ENCODE peak calls at places on chromosomes 5 and 9, in four cellular contexts. G is SK-N-SH, X is K562, N is GM12878. P is an unnamed sample.
A peak's percentile ranks its signal among the peaks of the same experiment; 100 is the strongest.

GRCh38 chr9:92438900-92439526 is 14.7 kb upstream of the OMD start:
- DNase-seq in G (peak; percentile 19), X (no peak), N (no peak), P (peak; percentile 12)

GRCh38 chr9:73565833-73566465 is 414.3 kb downstream of the ANXA1 start:
- DNase-seq in G (no peak), X (peak; percentile 30), N (no peak), P (peak; percentile 4)

GRCh38 chr5:172443441-172444109 is 10.8 kb downstream of the SH3PXD2B start:
- DNase-seq in G (peak; percentile 67), X (peak; percentile 65), N (no peak), P (no peak)

GRCh38 chr9:130128251-130128650 is 44.0 kb upstream of the NCS1 start:
- DNase-seq in G (no peak), X (no peak), N (peak; percentile 66), P (no peak)

GRCh38 chr5:55864606-55865541 is 13.7 kb downstream of the IL31RA start:
- DNase-seq in G (no peak), X (no peak), N (no peak), P (no peak)

GRCh38 chr9:96214639-96215038 is 87.3 kb downstream of the HSD17B3 start:
- DNase-seq in G (no peak), X (no peak), N (no peak), P (no peak)

GRCh38 chr9:100999914-101000540 is 28.5 kb upstream of the PLPPR1 start:
- DNase-seq in G (no peak), X (no peak), N (no peak), P (no peak)

GRCh38 chr9:101409079-101409477 is 10.4 kb downstream of the ZNF189 start:
- DNase-seq in G (no peak), X (no peak), N (no peak), P (no peak)

GRCh38 chr5:83066548-83067110 is 10.6 kb downstream of the TMEM167A start:
- DNase-seq in G (no peak), X (peak; percentile 27), N (no peak), P (no peak)

GRCh38 chr9:130924448-130924788 is 14.6 kb downstream of the FIBCD1 start:
- DNase-seq in G (no peak), X (no peak), N (no peak), P (no peak)

GRCh38 chr5:78552729-78553341 is 95.7 kb downstream of the LHFPL2 start:
- DNase-seq in G (no peak), X (no peak), N (no peak), P (no peak)

GRCh38 chr5:108911055-108911454 is 163.4 kb downstream of the FER start:
- DNase-seq in G (no peak), X (no peak), N (no peak), P (no peak)

GRCh38 chr9:136193891-136194279 is 11.0 kb downstream of the LHX3 start:
- DNase-seq in G (no peak), X (no peak), N (no peak), P (no peak)

GRCh38 chr9:114178076-114178475 is 22.7 kb downstream of the COL27A1 start:
- DNase-seq in G (no peak), X (no peak), N (no peak), P (no peak)

GRCh38 chr5:93585753-93586385 is 2.8 kb downstream of the NR2F1 start:
- DNase-seq in G (peak; percentile 62), X (no peak), N (no peak), P (no peak)

GRCh38 chr5:172958268-172959046 is 767 bp upstream of the RPL26L1 start:
- DNase-seq in G (peak; percentile 95), X (peak; percentile 80), N (no peak), P (peak; percentile 68)

GRCh38 chr9:32954642-32955041 is 46.8 kb downstream of the APTX start:
- DNase-seq in G (peak; percentile 61), X (no peak), N (no peak), P (no peak)

GRCh38 chr5:424259-425110 is 18.5 kb upstream of the EXOC3 start:
- DNase-seq in G (no peak), X (no peak), N (peak; percentile 82), P (no peak)

DNA sequence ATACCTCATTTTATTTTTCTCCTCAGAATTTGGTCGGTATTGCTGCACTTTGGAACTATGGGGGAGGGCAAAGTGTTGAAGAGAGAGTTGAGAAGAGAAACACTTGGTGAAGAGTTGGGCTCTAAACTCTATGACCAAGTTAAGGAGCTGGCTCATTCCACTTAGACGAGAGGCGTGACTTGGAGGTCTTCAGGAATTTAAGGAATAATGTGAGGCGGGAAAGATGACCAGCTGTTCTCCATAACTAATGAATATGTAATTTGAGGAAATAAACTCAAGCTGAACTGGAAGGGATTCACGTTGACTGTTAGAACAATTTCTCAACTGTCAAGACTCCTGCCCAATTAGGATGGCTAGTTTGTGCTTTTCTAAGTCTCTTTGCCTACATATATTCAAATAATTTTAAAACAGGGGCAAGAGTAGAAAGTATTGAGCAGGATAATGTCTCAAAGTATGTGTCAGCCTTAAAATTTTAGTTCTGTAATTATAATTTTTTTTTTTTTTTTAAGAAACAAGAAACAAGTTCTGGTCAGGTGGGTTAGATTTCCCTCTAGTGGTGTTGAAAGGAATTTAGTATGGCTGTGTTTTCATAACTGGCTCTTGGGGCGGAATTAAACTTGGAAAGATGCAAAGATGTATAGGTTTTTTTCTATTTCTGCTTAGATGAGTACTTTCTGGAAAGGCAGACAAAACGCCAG is 33.4 kb downstream of the TMEM252 start:
- DNase-seq in G (peak; percentile 17), X (peak; percentile 9), N (no peak), P (peak; percentile 31)
- TF ChIP-seq JUND in G (no peak), X (no peak), N (no peak), P (no peak)

GRCh38 chr9:109001275-109001676 is 12.0 kb downstream of the CTNNAL1 start:
- DNase-seq in G (no peak), X (no peak), N (no peak), P (no peak)
- TF ChIP-seq JUND in G (peak; percentile 91), X (no peak), N (no peak), P (no peak)

DNA sequence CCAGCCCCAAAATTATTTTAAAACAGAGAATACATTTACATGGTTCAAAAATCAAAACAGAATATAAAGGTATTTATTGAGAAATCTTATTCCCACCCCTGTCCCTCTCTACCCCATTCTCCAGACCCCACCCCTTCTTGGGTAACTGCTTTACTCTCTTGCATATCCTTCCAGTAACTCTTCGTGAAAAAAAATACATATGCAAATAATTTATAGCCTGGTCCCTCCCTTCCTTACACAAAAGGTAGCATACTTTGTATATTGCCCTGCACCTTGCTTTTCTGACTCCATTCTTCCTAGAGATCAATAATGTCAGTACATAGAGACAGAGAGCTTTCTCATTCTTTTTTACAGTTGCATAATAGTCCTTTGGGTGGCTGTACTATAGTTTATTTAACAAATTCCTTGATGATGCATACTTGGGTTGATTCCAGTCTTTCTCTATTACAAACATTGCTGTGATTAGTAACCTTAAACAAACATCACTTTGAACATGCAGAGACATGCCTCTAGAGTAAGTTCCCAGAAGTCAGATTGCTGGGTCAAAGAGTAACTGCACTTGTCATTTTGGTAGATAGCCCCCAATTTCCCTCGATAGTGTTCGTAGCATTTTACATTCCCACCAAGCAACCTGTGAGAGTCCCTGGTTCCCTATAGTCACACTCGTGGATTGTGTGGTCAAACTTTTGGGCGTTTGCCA is 47.9 kb downstream of the STOM start:
- DNase-seq in G (no peak), X (no peak), N (no peak), P (no peak)
- TF ChIP-seq JUND in G (no peak), X (no peak), N (no peak), P (peak; percentile 56)

DNA sequence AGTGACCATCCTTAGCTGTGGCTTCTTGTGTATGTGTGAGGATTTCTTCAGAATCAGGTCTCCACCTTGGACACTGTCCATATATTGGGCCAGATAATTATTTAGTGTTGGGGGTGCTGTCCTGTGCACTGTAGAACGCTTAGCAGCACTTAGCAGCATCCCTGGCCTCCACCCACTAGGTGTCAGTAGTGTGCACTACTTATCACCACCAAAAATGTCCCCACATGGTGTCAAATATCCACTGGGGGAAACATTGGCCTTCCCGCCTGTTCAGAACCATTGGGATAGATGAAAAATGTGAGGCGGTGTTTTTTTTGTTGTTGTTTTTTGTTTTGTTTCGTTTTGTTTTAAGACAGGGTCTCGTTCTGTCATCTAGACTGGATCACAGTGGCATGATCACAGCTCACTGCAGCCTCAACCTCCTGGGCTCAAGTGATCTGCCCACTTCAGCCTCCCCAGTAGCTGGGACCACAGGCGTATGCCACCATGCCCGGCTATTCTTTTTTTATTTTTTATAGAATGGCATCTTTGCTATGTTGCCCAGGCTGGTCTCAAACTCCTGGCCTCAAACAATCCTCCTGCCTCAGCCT is 67.7 kb downstream of the TENT4A start:
- DNase-seq in G (peak; percentile 57), X (peak; percentile 77), N (no peak), P (peak; percentile 44)
- TF ChIP-seq JUND in G (no peak), X (peak; percentile 8), N (no peak), P (no peak)

DNA sequence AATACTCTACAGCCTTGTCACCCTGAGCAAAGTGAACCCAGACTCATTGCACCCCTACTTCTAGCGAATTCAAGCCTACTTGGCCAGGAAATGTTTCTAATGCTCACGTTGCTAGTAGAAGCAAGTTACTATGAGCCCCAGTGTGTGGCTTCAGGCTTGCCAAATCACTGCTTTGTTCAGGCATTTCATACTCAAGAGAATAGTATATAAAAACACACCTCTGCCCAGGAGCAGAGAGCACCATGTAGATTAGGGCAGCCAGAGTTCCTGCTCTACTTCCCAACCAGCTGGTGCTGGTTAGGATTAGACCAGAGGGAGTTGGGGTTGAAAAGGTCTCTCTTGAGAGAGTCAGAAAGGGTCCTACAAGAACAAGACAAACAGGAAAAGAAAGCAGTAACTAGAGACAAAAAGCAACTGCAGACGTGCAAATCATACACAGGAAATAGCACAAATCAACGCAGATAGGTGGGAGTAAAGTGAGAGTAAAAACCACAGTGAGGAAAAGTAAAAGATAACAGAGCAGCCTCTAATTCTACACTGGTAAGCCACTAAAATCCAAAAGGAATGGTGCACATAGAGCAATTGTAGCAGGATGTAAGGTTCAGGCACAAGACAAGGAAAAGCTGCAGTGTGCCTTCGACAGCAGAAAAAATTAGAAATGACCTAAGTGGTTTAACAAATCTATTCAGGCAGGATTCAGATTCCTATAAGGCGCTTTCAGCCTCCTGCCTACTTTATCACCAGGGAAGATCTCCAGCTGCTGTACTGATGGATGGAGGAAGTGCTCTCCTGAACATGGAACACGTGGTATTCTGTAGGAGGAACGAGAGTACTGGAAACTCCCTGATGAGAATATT is 49.6 kb upstream of the KIF2A start:
- DNase-seq in G (peak; percentile 73), X (peak; percentile 72), N (no peak), P (no peak)
- TF ChIP-seq JUND in G (no peak), X (no peak), N (no peak), P (no peak)

DNA sequence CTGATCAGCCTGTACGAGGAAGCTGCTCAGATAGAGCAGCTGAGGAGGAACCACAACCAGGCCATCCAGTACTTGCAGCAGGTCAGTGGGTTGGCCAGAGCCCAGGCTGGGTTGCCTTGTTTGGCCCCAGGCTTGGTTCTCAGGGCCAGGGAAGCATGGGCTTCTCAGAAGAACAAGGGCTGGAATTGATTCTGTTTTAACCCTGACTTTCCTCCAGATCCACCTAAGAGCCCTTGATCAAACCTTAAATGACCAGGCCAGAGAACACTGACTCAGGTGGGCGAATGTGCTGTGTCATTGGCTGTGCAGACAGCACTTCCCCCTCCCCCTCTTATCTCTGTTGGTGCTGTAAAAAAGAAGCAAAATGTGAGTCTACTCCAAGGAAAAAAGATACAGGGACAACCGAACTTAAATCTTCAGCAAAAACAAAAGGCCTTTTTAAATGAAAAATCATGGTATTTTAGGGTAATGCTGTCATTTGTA is 28.1 kb downstream of the TTC23L start:
- DNase-seq in G (no peak), X (peak; percentile 93), N (no peak), P (peak; percentile 16)
- TF ChIP-seq JUND in G (no peak), X (peak; percentile 81), N (no peak), P (no peak)

DNA sequence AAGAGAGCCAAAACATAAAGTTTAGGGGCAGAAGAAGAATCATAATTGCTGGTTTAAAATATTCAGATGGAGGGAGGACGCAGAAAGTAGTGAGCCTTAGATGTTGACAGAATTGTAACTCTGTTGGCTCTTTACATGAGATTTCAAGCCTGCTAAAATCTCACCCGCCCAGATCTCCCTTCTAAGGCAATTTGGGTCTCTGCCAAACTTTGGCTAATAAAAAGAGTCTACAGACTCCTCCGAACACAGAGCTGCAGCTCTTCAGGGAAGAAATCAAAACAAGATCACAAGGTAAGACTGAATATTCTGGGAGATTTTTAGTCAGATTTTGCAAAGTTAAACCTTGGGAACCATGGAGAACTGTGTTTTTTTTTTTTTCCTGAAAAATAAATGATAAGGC is at the start of gene IL33:
- DNase-seq in G (peak; percentile 6), X (no peak), N (no peak), P (no peak)
- TF ChIP-seq JUND in G (no peak), X (no peak), N (no peak), P (no peak)

P was measured in T47D.